ENCODE peak calls at places on chromosomes 4 and X, in four cellular contexts. S is DND-41, R is HepG2, E is H1. J is an unnamed sample.

GRCh38 chr4:74674750-74675149 is 119.6 kb downstream of the BTC start:
- DNase-seq in R (no peak), E (no peak), S (no peak), J (no peak)

GRCh38 chr4:132614682-132615081 is 534.4 kb upstream of the PCDH10 start:
- DNase-seq in R (no peak), S (no peak), E (no peak), J (no peak)

GRCh38 chrX:12443534-12444098 is 305.3 kb downstream of the FRMPD4 start:
- DNase-seq in E (no peak), R (no peak), S (no peak), J (no peak)

GRCh38 chr4:26356067-26356466 is 35.3 kb downstream of the RBPJ start:
- DNase-seq in E (no peak), S (no peak), R (no peak), J (no peak)

GRCh38 chrX:131025336-131025735 is 32.8 kb upstream of the ARHGAP36 start:
- DNase-seq in E (no peak), R (peak; percentile 33), S (no peak), J (no peak)

GRCh38 chrX:23737413-23737812 is 5.7 kb downstream of the ACOT9 start:
- DNase-seq in E (no peak), S (no peak), R (no peak), J (no peak)

GRCh38 chr4:86910820-86911684 is 18.8 kb upstream of the C4orf36 start:
- DNase-seq in S (no peak), R (no peak), E (no peak), J (no peak)

GRCh38 chr4:89254847-89255246 is 52.8 kb downstream of the GPRIN3 start:
- DNase-seq in S (peak; percentile 26), E (no peak), R (peak; percentile 12), J (peak; percentile 47)

GRCh38 chrX:40090050-40090804 is 7.5 kb downstream of the BCOR start:
- DNase-seq in R (no peak), E (no peak), S (no peak), J (peak; percentile 67)

GRCh38 chr4:87911252-87911774 is 64.2 kb upstream of the SPP1 start:
- DNase-seq in E (no peak), R (peak; percentile 96), S (no peak), J (no peak)

GRCh38 chr4:164572877-164573279 is 181.1 kb upstream of the SMIM31 start:
- DNase-seq in R (no peak), E (no peak), S (no peak), J (no peak)

GRCh38 chr4:128244379-128244778 is 43.2 kb downstream of the PGRMC2 start:
- DNase-seq in S (no peak), R (no peak), E (no peak), J (no peak)

GRCh38 chrX:115563633-115564182 is 2.7 kb downstream of the PLS3 start:
- DNase-seq in R (no peak), S (no peak), E (no peak), J (peak; percentile 23)

GRCh38 chr4:10057023-10057395 is 35.7 kb upstream of the SLC2A9 start:
- DNase-seq in E (no peak), S (no peak), R (no peak), J (no peak)

GRCh38 chrX:29775890-29776289 is 439.5 kb upstream of the MAGEB2 start:
- DNase-seq in R (no peak), S (no peak), E (no peak), J (no peak)

GRCh38 chr4:6851962-6852361 is 57.7 kb upstream of the TBC1D14 start:
- DNase-seq in S (no peak), R (no peak), E (no peak), J (no peak)

GRCh38 chr4:56630876-56631666 is 50.0 kb downstream of the HOPX start:
- DNase-seq in S (no peak), E (no peak), R (no peak), J (no peak)

GRCh38 chr4:91282217-91282616 is 1021.5 kb upstream of the GRID2 start:
- DNase-seq in E (no peak), R (no peak), S (no peak), J (no peak)

GRCh38 chr4:40254961-40255721 is 58.3 kb downstream of the RHOH start:
- DNase-seq in S (no peak), E (no peak), R (peak; percentile 9), J (no peak)

GRCh38 chr4:156929706-156930105 is 41.9 kb downstream of the PDGFC start:
- DNase-seq in R (no peak), S (no peak), E (no peak), J (no peak)

GRCh38 chr4:156934259-156934635 is 37.4 kb downstream of the PDGFC start:
- DNase-seq in E (no peak), R (no peak), S (no peak), J (no peak)

GRCh38 chr4:156933633-156934258 is 37.9 kb downstream of the PDGFC start:
- DNase-seq in S (no peak), R (peak; percentile 58), E (no peak), J (no peak)

GRCh38 chr4:156931267-156931666 is 40.3 kb downstream of the PDGFC start:
- DNase-seq in R (peak; percentile 70), S (no peak), E (no peak), J (no peak)
- H3K4me2 ChIP-seq in R (peak overlapping the region; percentile 21), S (no peak overlapping the region), E (no peak overlapping the region), J (no peak overlapping the region)

GRCh38 chr4:130825283-130825682 is 1729.3 kb downstream of the C4orf33 start:
- DNase-seq in E (no peak), R (no peak), S (no peak), J (no peak)

GRCh38 chr4:130814896-130815295 is 1718.9 kb downstream of the C4orf33 start:
- DNase-seq in R (no peak), E (no peak), S (no peak), J (no peak)

GRCh38 chr4:130820448-130820847 is 1724.5 kb downstream of the C4orf33 start:
- DNase-seq in E (no peak), S (no peak), R (no peak), J (no peak)
- H3K79me2 ChIP-seq in E (no peaks in the 10 kb centered on the region), S (no peaks in the 10 kb centered on the region), R (no peaks in the 10 kb centered on the region), J (no peaks in the 10 kb centered on the region)

GRCh38 chr4:794911-795725 is 30.8 kb downstream of the CPLX1 start:
- DNase-seq in S (no peak), R (no peak), E (no peak), J (peak; percentile 55)
- H3K4me1 ChIP-seq in S (no peaks in the 10 kb centered on the region), R (peaks cover 14% of the 10 kb centered on the region), E (peaks cover 16% of the 10 kb centered on the region), J (peaks cover 19% of the 10 kb centered on the region)

GRCh38 chrX:45771114-45771513 is 570.4 kb upstream of the DIPK2B start:
- DNase-seq in R (peak; percentile 51), E (no peak), S (no peak), J (no peak)

GRCh38 chrX:45769919-45770582 is 569.4 kb upstream of the DIPK2B start:
- DNase-seq in S (no peak), E (no peak), R (peak; percentile 88), J (peak; percentile 26)

GRCh38 chrX:45767021-45767491 is 566.4 kb upstream of the DIPK2B start:
- DNase-seq in E (no peak), S (no peak), R (no peak), J (no peak)

GRCh38 chrX:45765726-45766125 is 565.0 kb upstream of the DIPK2B start:
- DNase-seq in E (no peak), S (no peak), R (no peak), J (no peak)

GRCh38 chrX:45768666-45769065 is 568.0 kb upstream of the DIPK2B start:
- DNase-seq in R (no peak), E (no peak), S (no peak), J (no peak)
- H3K4me2 ChIP-seq in R (peak overlapping the region; percentile 77), E (no peak overlapping the region), S (no peak overlapping the region), J (no peak overlapping the region)

GRCh38 chr4:116453127-116453526 is 632.2 kb downstream of the TRAM1L1 start:
- DNase-seq in S (no peak), E (no peak), R (no peak), J (no peak)
- H3K79me2 ChIP-seq in S (no peaks in the 10 kb centered on the region), E (no peaks in the 10 kb centered on the region), R (no peaks in the 10 kb centered on the region), J (no peaks in the 10 kb centered on the region)

DNA sequence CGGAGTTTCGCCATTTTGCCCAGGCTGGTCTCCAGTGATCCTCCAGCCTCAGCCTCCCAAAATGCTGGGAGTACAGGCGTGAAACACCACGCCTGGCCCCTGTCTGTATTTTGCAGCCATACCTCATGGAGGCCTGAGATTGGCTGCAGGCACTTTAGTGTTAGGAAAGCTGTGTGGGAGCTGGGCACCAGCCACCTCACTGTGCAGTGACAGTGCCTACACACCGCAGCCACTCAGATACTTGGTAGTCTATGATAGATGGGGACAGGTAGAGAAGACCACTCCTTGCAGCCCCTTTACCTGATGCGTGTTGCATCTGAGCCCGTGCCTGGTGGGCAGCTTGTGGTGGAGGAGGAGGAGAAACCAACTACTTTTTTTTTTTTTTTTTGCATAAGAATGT is 16.3 kb downstream of the SMS start:
- DNase-seq in R (no peak), E (no peak), S (no peak), J (no peak)
- H3K4me1 ChIP-seq in R (peaks cover 44% of the 10 kb centered on the region), E (no peaks in the 10 kb centered on the region), S (peaks cover 2% of the 10 kb centered on the region), J (peaks cover 9% of the 10 kb centered on the region)

DNA sequence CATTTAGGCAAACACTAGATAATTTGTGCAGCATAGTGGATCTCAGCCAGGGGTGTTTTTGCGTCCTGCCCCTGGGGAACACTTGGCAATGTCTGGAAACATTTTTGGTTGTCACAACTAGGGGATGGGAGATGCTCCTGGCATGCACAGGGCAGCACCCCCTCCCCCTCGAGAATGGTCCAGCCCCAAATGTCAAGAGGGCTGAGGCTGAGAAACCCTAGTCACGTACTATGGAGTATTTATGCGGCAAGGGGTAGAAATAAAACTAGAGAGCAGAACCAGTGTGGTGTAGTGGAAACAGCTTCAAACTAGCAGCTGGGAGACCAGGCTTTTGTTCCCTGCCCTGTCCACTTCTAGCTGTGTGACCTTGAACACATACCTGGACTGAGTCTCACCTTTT is 38.2 kb upstream of the CLCN4 start:
- DNase-seq in R (no peak), E (no peak), S (no peak), J (no peak)
- H3K4me2 ChIP-seq in R (no peak overlapping the region), E (no peak overlapping the region), S (no peak overlapping the region), J (no peak overlapping the region)

DNA sequence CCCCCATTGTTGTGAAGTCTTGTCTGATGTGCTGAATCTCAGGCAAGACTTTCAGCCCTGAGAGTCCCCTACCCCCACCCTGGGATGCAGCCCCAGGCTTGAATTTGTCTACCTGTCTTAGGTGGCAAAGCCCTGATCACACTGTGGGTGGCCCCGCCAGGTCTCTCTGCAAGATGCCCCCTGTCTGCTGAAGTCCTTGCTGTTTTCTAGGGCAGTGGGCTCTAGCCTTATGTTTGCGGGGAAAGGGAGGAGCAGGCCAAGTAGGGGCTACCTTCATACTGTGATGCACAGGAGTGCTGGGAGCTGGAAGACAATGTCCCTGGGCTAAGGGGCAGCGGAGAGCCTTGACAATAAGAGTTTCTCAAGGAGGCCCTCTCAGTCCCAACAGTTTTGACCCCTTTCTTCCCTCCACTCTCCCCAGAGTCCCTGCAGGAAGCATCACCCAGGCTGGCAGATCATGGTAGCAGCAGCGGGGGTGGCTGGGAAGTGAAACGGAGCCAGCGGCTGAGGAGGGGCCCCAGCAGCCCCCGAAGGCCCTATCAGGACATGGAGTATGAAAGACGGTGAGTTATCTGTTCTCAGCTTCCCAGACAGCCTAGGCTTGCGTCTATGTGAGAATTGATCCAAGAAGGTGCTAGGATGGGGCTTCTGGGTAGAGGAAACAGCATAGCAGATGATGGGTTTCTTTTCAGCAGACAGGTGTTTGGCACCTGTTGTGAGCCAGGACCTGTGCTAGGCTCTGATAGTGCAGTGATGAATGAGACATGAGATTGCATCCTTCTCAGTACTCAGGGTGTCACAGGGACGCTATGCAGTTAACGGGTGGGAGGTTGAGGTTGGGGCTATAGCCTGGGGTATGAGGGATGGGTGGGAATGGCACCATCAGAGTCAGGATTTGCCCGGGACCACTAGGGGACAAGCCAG is 2.2 kb downstream of the RBM10 start:
- DNase-seq in E (no peak), S (no peak), R (no peak), J (no peak)
- H3K79me2 ChIP-seq in E (peaks cover 19% of the 10 kb centered on the region), S (peaks cover 90% of the 10 kb centered on the region), R (peaks cover 59% of the 10 kb centered on the region), J (peaks cover 90% of the 10 kb centered on the region)